ENCODE peak calls at places on chromosomes 13 and 19, in four cellular contexts. M is tibial artery, D is pancreas, I is thoracic aorta. Q is an unnamed sample.

GRCh38 chr13:24228852-24229458 is 68.4 kb downstream of the SPATA13 start:
- DNase-seq in M (no peak), D (peak; percentile 55), I (no peak), Q (no peak)

GRCh38 chr13:98207411-98207810 is 30.3 kb upstream of the RNF113B start:
- DNase-seq in M (no peak), D (no peak), I (no peak), Q (no peak)

GRCh38 chr13:100671389-100672182 is 3.0 kb downstream of the TMTC4 start:
- DNase-seq in M (no peak), D (no peak), I (no peak), Q (no peak)

GRCh38 chr19:47111081-47111589 is 2.4 kb downstream of the ZC3H4 start:
- DNase-seq in M (no peak), D (no peak), I (no peak), Q (peak; percentile 64)

GRCh38 chr13:33524086-33524485 is 238.5 kb upstream of the STARD13 start:
- DNase-seq in M (no peak), D (no peak), I (no peak), Q (no peak)

GRCh38 chr19:6947745-6948144 is 60.4 kb downstream of the ADGRE1 start:
- DNase-seq in M (no peak), D (no peak), I (no peak), Q (no peak)

GRCh38 chr13:39123578-39123977 is 85.3 kb downstream of the NHLRC3 start:
- DNase-seq in M (no peak), D (no peak), I (no peak), Q (no peak)

GRCh38 chr19:18932216-18932841 is 8.7 kb downstream of the HOMER3 start:
- DNase-seq in M (peak; percentile 85), D (peak; percentile 57), I (peak; percentile 30), Q (peak; percentile 92)

GRCh38 chr13:32902898-32903297 is 113.3 kb upstream of the KL start:
- DNase-seq in M (peak; percentile 91), D (no peak), I (peak; percentile 17), Q (peak; percentile 59)

GRCh38 chr19:3335431-3336350 is 30.7 kb upstream of the NFIC start:
- DNase-seq in M (peak; percentile 89), D (peak; percentile 72), I (peak; percentile 31), Q (peak; percentile 69)

GRCh38 chr13:99971576-99972189 is at the start of gene ZIC5:
- DNase-seq in M (no peak), D (no peak), I (no peak), Q (no peak)

GRCh38 chr13:37023871-37024270 is 23.3 kb downstream of the EXOSC8 start:
- DNase-seq in M (no peak), D (no peak), I (no peak), Q (no peak)

GRCh38 chr13:40452741-40453665 is 213.4 kb downstream of the FOXO1 start:
- DNase-seq in M (no peak), D (no peak), I (no peak), Q (no peak)

GRCh38 chr19:57788114-57788692 is 18.7 kb downstream of the ZNF586 start:
- DNase-seq in M (no peak), D (no peak), I (no peak), Q (no peak)

GRCh38 chr19:9793051-9793591 is 24.6 kb upstream of the ZNF846 start:
- DNase-seq in M (no peak), D (peak; percentile 36), I (peak; percentile 31), Q (no peak)

GRCh38 chr13:111850976-111851375 is 216.0 kb upstream of the SOX1 start:
- DNase-seq in M (no peak), D (no peak), I (no peak), Q (no peak)

GRCh38 chr19:10467104-10467706 is 36.0 kb downstream of the KEAP1 start:
- DNase-seq in M (no peak), D (no peak), I (no peak), Q (no peak)

GRCh38 chr19:56507446-56508281 is at the start of gene ZNF471:
- DNase-seq in M (peak; percentile 99), D (peak; percentile 95), I (peak; percentile 96), Q (peak; percentile 95)
- H3K4me3 ChIP-seq in M (peak within 1 kb of the TSS; percentile 82), D (peak within 1 kb of the TSS; percentile 31), I (peak within 1 kb of the TSS; percentile 87), Q (peak within 1 kb of the TSS; percentile 42)

GRCh38 chr13:60572855-60573254 is 175.8 kb downstream of the TDRD3 start:
- DNase-seq in M (no peak), D (no peak), I (no peak), Q (no peak)
- H3K4me3 ChIP-seq in M (no peak overlapping the region), D (no peak overlapping the region), I (no peak overlapping the region), Q (no peak overlapping the region)

GRCh38 chr13:114283581-114283980 is 2.2 kb downstream of the UPF3A start:
- DNase-seq in M (no peak), D (no peak), I (no peak), Q (no peak)
- H3K4me3 ChIP-seq in M (no peak overlapping the region), D (no peak overlapping the region), I (no peak overlapping the region), Q (no peak overlapping the region)

GRCh38 chr19:50280074-50280473 is 49.1 kb downstream of the KCNC3 start:
- DNase-seq in M (no peak), D (no peak), I (no peak), Q (no peak)
- H3K4me3 ChIP-seq in M (no peak overlapping the region), D (no peak overlapping the region), I (no peak overlapping the region), Q (no peak overlapping the region)

GRCh38 chr13:103430368-103430767 is 364.2 kb upstream of the SLC10A2 start:
- DNase-seq in M (no peak), D (no peak), I (no peak), Q (no peak)

GRCh38 chr13:103431880-103432279 is 365.7 kb upstream of the SLC10A2 start:
- DNase-seq in M (no peak), D (no peak), I (no peak), Q (no peak)

GRCh38 chr13:103436057-103436654 is 369.9 kb upstream of the SLC10A2 start:
- DNase-seq in M (no peak), D (no peak), I (no peak), Q (no peak)
- H3K4me3 ChIP-seq in M (no peak overlapping the region), D (no peak overlapping the region), I (no peak overlapping the region), Q (no peak overlapping the region)